ENCODE peak calls at places on chromosome 2, in ten cellular contexts. One of them, this sample, is unnamed.

GRCh38 chr2:3493610-3493997 is 25.7 kb downstream of the ADI1 start:
- DNase-seq in EH: peak; percentile 41
- DNase-seq in progenitor cell of endocrine pancreas: no peak
- DNase-seq in ELF-1: peak; percentile 61
- DNase-seq in astrocyte of the spinal cord: peak; percentile 61
- DNase-seq in left cardiac atrium: peak; percentile 76
- DNase-seq in stomach: no peak
- DNase-seq in activated T-cell treated with anti-CD3 and anti-CD28 coated beads for 4 hours: no peak
- DNase-seq in KG1: no peak
- DNase-seq in HT1080: peak; percentile 72
- DNase-seq in this sample: no peak

GRCh38 chr2:135875491-135876065 is 665 bp downstream of the MCM6 start:
- DNase-seq in HT1080: peak; percentile 64
- DNase-seq in left cardiac atrium: peak; percentile 55
- DNase-seq in KG1: peak; percentile 36
- DNase-seq in stomach: peak; percentile 59
- DNase-seq in astrocyte of the spinal cord: peak; percentile 76
- DNase-seq in ELF-1: peak; percentile 74
- DNase-seq in progenitor cell of endocrine pancreas: peak; percentile 30
- DNase-seq in activated T-cell treated with anti-CD3 and anti-CD28 coated beads for 4 hours: peak; percentile 56
- DNase-seq in EH: peak; percentile 70
- DNase-seq in this sample: no peak

GRCh38 chr2:109470121-109470921 is 143.4 kb downstream of the SEPTIN10 start:
- DNase-seq in EH: peak; percentile 97
- DNase-seq in left cardiac atrium: no peak
- DNase-seq in HT1080: peak; percentile 78
- DNase-seq in progenitor cell of endocrine pancreas: no peak
- DNase-seq in KG1: peak; percentile 57
- DNase-seq in stomach: no peak
- DNase-seq in astrocyte of the spinal cord: peak; percentile 63
- DNase-seq in activated T-cell treated with anti-CD3 and anti-CD28 coated beads for 4 hours: no peak
- DNase-seq in ELF-1: peak; percentile 62
- DNase-seq in this sample: peak; percentile 38

GRCh38 chr2:98692090-98692991 is 38.6 kb downstream of the MGAT4A start:
- DNase-seq in KG1: no peak
- DNase-seq in stomach: no peak
- DNase-seq in ELF-1: no peak
- DNase-seq in HT1080: no peak
- DNase-seq in EH: no peak
- DNase-seq in left cardiac atrium: no peak
- DNase-seq in activated T-cell treated with anti-CD3 and anti-CD28 coated beads for 4 hours: no peak
- DNase-seq in progenitor cell of endocrine pancreas: no peak
- DNase-seq in astrocyte of the spinal cord: no peak
- DNase-seq in this sample: no peak

GRCh38 chr2:101722878-101723277 is 25.4 kb downstream of the MAP4K4 start:
- DNase-seq in KG1: no peak
- DNase-seq in left cardiac atrium: no peak
- DNase-seq in activated T-cell treated with anti-CD3 and anti-CD28 coated beads for 4 hours: no peak
- DNase-seq in EH: no peak
- DNase-seq in progenitor cell of endocrine pancreas: no peak
- DNase-seq in astrocyte of the spinal cord: no peak
- DNase-seq in stomach: no peak
- DNase-seq in ELF-1: no peak
- DNase-seq in HT1080: no peak
- DNase-seq in this sample: no peak

GRCh38 chr2:164903944-164904343 is 51.4 kb downstream of the SLC38A11 start:
- DNase-seq in ELF-1: no peak
- DNase-seq in left cardiac atrium: no peak
- DNase-seq in HT1080: peak; percentile 25
- DNase-seq in EH: peak; percentile 21
- DNase-seq in activated T-cell treated with anti-CD3 and anti-CD28 coated beads for 4 hours: no peak
- DNase-seq in stomach: peak; percentile 79
- DNase-seq in KG1: no peak
- DNase-seq in progenitor cell of endocrine pancreas: no peak
- DNase-seq in astrocyte of the spinal cord: peak; percentile 34
- DNase-seq in this sample: no peak

GRCh38 chr2:158688722-158689121 is 106.4 kb upstream of the DAPL1 start:
- DNase-seq in activated T-cell treated with anti-CD3 and anti-CD28 coated beads for 4 hours: no peak
- DNase-seq in HT1080: peak; percentile 73
- DNase-seq in KG1: no peak
- DNase-seq in ELF-1: no peak
- DNase-seq in astrocyte of the spinal cord: peak; percentile 17
- DNase-seq in progenitor cell of endocrine pancreas: no peak
- DNase-seq in EH: peak; percentile 52
- DNase-seq in left cardiac atrium: no peak
- DNase-seq in stomach: no peak
- DNase-seq in this sample: no peak

GRCh38 chr2:176652300-176653182 is 383.3 kb downstream of the MTX2 start:
- DNase-seq in EH: peak; percentile 74
- DNase-seq in activated T-cell treated with anti-CD3 and anti-CD28 coated beads for 4 hours: no peak
- DNase-seq in stomach: no peak
- DNase-seq in left cardiac atrium: no peak
- DNase-seq in progenitor cell of endocrine pancreas: no peak
- DNase-seq in KG1: peak; percentile 12
- DNase-seq in astrocyte of the spinal cord: peak; percentile 56
- DNase-seq in HT1080: peak; percentile 59
- DNase-seq in ELF-1: peak; percentile 13
- DNase-seq in this sample: no peak